ENCODE peak calls at places on chromosomes 13 and 19, in five cellular contexts. P is H1, R is K562, G is HCT116, O is SK-N-SH. M is an unnamed sample.
A peak's percentile ranks its signal among the peaks of the same experiment; 100 is the strongest.

GRCh38 chr13:77859450-77859849 is 59.2 kb downstream of the EDNRB start:
- DNase-seq in O (no peak), G (no peak), P (no peak), R (no peak), M (peak; percentile 2)

GRCh38 chr19:53881482-53882390 is at the start of gene PRKCG:
- DNase-seq in O (peak; percentile 76), P (peak; percentile 89), G (no peak), R (peak; percentile 66), M (no peak)

GRCh38 chr19:55624109-55625003 is at the start of gene ZNF784:
- DNase-seq in G (peak; percentile 85), P (peak; percentile 95), R (peak; percentile 95), O (peak; percentile 97), M (peak; percentile 91)

GRCh38 chr13:103965506-103966243 is 899.5 kb upstream of the SLC10A2 start:
- DNase-seq in R (no peak), P (no peak), O (peak; percentile 7), G (no peak), M (no peak)

GRCh38 chr13:33870046-33870668 is 52.2 kb downstream of the RFC3 start:
- DNase-seq in P (no peak), O (no peak), R (no peak), G (no peak), M (no peak)

GRCh38 chr19:40549007-40549708 is 27.5 kb upstream of the SHKBP1 start:
- DNase-seq in R (peak; percentile 88), G (peak; percentile 63), O (peak; percentile 95), P (peak; percentile 92), M (peak; percentile 65)

GRCh38 chr13:50572129-50572528 is 271.4 kb downstream of the DLEU7 start:
- DNase-seq in P (no peak), O (no peak), R (no peak), G (no peak), M (no peak)

GRCh38 chr13:104206450-104207044 is 1140.3 kb upstream of the SLC10A2 start:
- DNase-seq in P (no peak), O (no peak), R (no peak), G (no peak), M (no peak)

GRCh38 chr13:45289936-45290563 is 50.9 kb downstream of the TPT1 start:
- DNase-seq in G (no peak), O (no peak), R (no peak), P (no peak), M (no peak)

GRCh38 chr19:45591004-45591637 is 6.5 kb upstream of the OPA3 start:
- DNase-seq in R (peak; percentile 88), O (peak; percentile 79), P (peak; percentile 81), G (no peak), M (peak; percentile 56)

GRCh38 chr13:78147905-78148304 is 229.3 kb upstream of the EDNRB start:
- DNase-seq in R (no peak), O (no peak), P (no peak), G (no peak), M (no peak)

GRCh38 chr13:20136781-20137703 is 23.8 kb downstream of the GJA3 start:
- DNase-seq in G (no peak), P (peak; percentile 85), O (peak; percentile 75), R (peak; percentile 63), M (no peak)

GRCh38 chr13:84433024-84433423 is 550.8 kb upstream of the SLITRK1 start:
- DNase-seq in P (no peak), G (no peak), R (no peak), O (no peak), M (no peak)

GRCh38 chr19:7874080-7874856 is at the start of gene PRR36:
- DNase-seq in R (no peak), P (peak; percentile 93), O (peak; percentile 93), G (no peak), M (peak; percentile 82)

GRCh38 chr19:43820098-43820860 is 6.8 kb upstream of the ZNF283 start:
- DNase-seq in G (no peak), R (no peak), P (no peak), O (peak; percentile 49), M (no peak)

GRCh38 chr19:5002143-5002542 is 33.2 kb downstream of the KDM4B start:
- DNase-seq in O (no peak), P (no peak), G (peak; percentile 16), R (no peak), M (no peak)

GRCh38 chr13:79406597-79406908 is 498 bp upstream of the RBM26 start:
- DNase-seq in R (no peak), O (no peak), P (no peak), G (no peak), M (no peak)

GRCh38 chr13:36395280-36395679 is 37.0 kb upstream of the CCNA1 start:
- DNase-seq in O (peak; percentile 11), R (peak; percentile 3), G (no peak), P (no peak), M (no peak)

GRCh38 chr19:12703056-12703455 is 6.6 kb upstream of the FBXW9 start:
- DNase-seq in R (peak; percentile 77), G (peak; percentile 57), O (peak; percentile 90), P (peak; percentile 89), M (peak; percentile 62)

GRCh38 chr19:37813340-37813739 is 34.0 kb upstream of the ZNF573 start:
- DNase-seq in G (no peak), P (no peak), R (no peak), O (no peak), M (no peak)

GRCh38 chr13:19605161-19605955 is 28.1 kb upstream of the MPHOSPH8 start:
- DNase-seq in R (no peak), O (no peak), P (no peak), G (peak; percentile 40), M (no peak)

GRCh38 chr13:109773276-109773675 is 13.1 kb downstream of the IRS2 start:
- DNase-seq in R (peak; percentile 60), G (no peak), O (no peak), P (no peak), M (no peak)

GRCh38 chr13:26019241-26019640 is 32.6 kb downstream of the SHISA2 start:
- DNase-seq in G (no peak), P (peak; percentile 36), R (no peak), O (no peak), M (no peak)

GRCh38 chr13:19782049-19782726 is 557 bp downstream of the PSPC1 start:
- DNase-seq in R (peak; percentile 37), O (peak; percentile 71), P (peak; percentile 57), G (no peak), M (peak; percentile 28)

GRCh38 chr13:100382787-100383186 is 205.8 kb downstream of the GGACT start:
- DNase-seq in G (no peak), O (no peak), R (no peak), P (no peak), M (no peak)

GRCh38 chr19:40225440-40226305 is 816 bp downstream of the CCNP start:
- DNase-seq in R (no peak), O (no peak), G (no peak), P (no peak), M (no peak)

GRCh38 chr19:2974342-2974932 is 2.9 kb upstream of the TLE6 start:
- DNase-seq in R (peak; percentile 82), G (no peak), O (no peak), P (no peak), M (no peak)

GRCh38 chr13:26601669-26602068 is 44.2 kb downstream of the WASF3 start:
- DNase-seq in R (no peak), P (no peak), O (peak; percentile 53), G (no peak), M (peak; percentile 57)

GRCh38 chr19:38033658-38034150 is 126.7 kb downstream of the SIPA1L3 start:
- DNase-seq in O (no peak), R (no peak), P (no peak), G (no peak), M (no peak)

GRCh38 chr19:17312481-17313113 is 3.2 kb downstream of the DDA1 start:
- DNase-seq in O (no peak), P (no peak), G (no peak), R (no peak), M (no peak)

GRCh38 chr19:6564393-6564792 is 26.6 kb downstream of the CD70 start:
- DNase-seq in P (no peak), R (peak; percentile 61), O (no peak), G (no peak), M (peak; percentile 72)

GRCh38 chr13:101785858-101786257 is 333.4 kb downstream of the ITGBL1 start:
- DNase-seq in P (peak; percentile 47), O (peak; percentile 22), R (no peak), G (peak; percentile 10), M (peak; percentile 3)

GRCh38 chr13:97335488-97336134 is 98.4 kb upstream of the RAP2A start:
- DNase-seq in O (no peak), P (no peak), R (no peak), G (no peak), M (no peak)
- TF ChIP-seq JUND in O (no peak), P (no peak), R (no peak), G (no peak), M (no peak)

GRCh38 chr13:59806801-59807200 is 356.9 kb downstream of the DIAPH3 start:
- DNase-seq in P (no peak), R (no peak), G (no peak), O (no peak), M (no peak)

DNA sequence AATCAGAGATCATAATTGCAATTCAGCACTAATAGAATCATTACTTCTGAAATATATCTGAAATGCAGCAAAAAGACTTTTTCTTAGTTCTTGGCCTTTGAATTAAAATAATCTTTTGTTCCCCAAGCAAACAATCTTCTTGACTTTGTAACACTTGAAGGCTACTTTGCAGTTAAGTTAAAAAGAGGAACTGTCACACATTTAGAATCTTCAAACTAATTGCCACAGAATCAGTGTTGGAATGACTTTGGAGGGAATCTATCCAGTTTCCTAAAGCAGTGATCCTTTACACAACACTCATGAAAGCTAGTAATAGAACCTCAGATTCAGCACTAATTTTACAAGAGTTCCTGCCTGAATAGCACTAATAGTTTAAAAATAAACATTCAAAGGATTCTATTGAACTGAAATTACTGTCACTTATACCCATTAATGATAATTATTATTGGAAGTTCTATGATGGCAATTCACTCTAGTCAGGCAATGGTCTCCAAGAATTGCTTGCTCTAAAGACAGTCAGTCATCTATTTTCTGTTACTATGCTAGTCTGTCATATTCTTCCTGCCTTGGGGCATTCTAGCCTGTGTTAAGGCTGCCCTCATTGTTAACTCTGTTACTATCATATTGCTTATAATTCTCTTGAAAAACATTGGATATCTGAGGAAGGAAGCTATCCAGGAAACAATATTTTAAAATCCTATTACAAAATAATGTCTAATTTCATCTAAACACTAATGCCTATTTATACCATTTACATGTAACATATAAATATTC is 362.4 kb downstream of the DIAPH3 start:
- DNase-seq in P (no peak), G (no peak), O (no peak), R (no peak), M (no peak)
- TF ChIP-seq JUND in P (no peak), G (no peak), O (no peak), R (no peak), M (no peak)

GRCh38 chr13:111326981-111327642 is 6.7 kb downstream of the TEX29 start:
- DNase-seq in G (no peak), P (peak; percentile 43), O (no peak), R (no peak), M (no peak)
- TF ChIP-seq JUND in G (no peak), P (no peak), O (no peak), R (no peak), M (no peak)

DNA sequence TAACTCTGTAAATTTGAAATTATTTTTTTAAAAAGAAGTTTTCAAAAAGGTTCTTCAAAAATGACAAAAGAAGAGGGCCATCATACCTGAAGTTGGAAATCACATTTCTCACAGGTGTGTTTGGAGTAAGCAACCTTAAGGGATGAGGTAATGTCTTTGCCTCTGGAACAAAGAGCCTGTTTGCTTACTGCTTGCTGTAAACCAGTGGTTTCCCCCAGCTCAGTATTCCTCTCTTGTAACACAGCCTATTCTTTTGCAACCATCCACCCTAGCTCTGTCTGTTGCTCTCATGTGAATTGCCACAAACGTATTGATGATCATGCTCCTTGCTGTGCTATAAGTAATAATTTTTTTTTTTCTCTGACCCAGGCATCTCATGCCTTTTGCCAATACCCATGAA is 38.1 kb downstream of the UCHL3 start:
- DNase-seq in R (no peak), O (no peak), G (no peak), P (no peak), M (peak; percentile 2)
- TF ChIP-seq JUND in R (no peak), O (no peak), G (no peak), P (peak; percentile 62), M (no peak)

M was measured in T47D.